ENCODE peak calls at places on chromosomes 6 and 20, in ten cellular contexts. Y, S, W, Q, E, Z, J, V, C and H are unnamed samples.

GRCh38 chr6:97133071-97133470 is 149.9 kb downstream of the MMS22L start:
- DNase-seq in Y (no peak), Z (no peak), V (peak), Q (no peak), W (no peak), E (no peak), C (no peak), J (no peak), S (peak), H (peak)

GRCh38 chr6:150900049-150900448 is 34.5 kb downstream of the MTHFD1L start:
- DNase-seq in Y (no peak), Z (no peak), C (no peak), E (no peak), V (no peak), J (no peak), W (no peak), Q (no peak), S (peak), H (peak)

GRCh38 chr6:156988276-156989158 is 211.3 kb downstream of the ARID1B start:
- DNase-seq in Q (no peak), C (no peak), Z (no peak), J (no peak), S (peak), W (no peak), Y (no peak), E (no peak), V (no peak), H (peak)

GRCh38 chr20:4987130-4987529 is 14.2 kb downstream of the SLC23A2 start:
- DNase-seq in S (no peak), Q (no peak), C (no peak), W (no peak), Y (no peak), E (no peak), Z (no peak), V (no peak), J (no peak), H (no peak)

GRCh38 chr6:106247293-106247692 is 78.3 kb downstream of the ATG5 start:
- DNase-seq in E (peak), W (no peak), V (no peak), Q (no peak), J (no peak), Y (no peak), Z (no peak), S (no peak), C (no peak), H (peak)

GRCh38 chr6:30684386-30685156 is 1.9 kb downstream of the PPP1R18 start:
- DNase-seq in C (no peak), Z (no peak), J (no peak), S (peak), Q (no peak), E (no peak), W (no peak), V (peak), Y (peak), H (peak)

GRCh38 chr6:48766349-48766748 is 655.4 kb upstream of the PTCHD4 start:
- DNase-seq in J (no peak), C (peak), Y (peak), E (peak), W (no peak), V (no peak), S (peak), Q (peak), Z (no peak), H (peak)

GRCh38 chr6:82056567-82056966 is 191.0 kb downstream of the IBTK start:
- DNase-seq in J (no peak), Y (no peak), E (no peak), C (no peak), Q (no peak), V (no peak), W (no peak), S (no peak), Z (no peak), H (no peak)

GRCh38 chr20:44615876-44616603 is 33.7 kb downstream of the PKIG start:
- DNase-seq in C (no peak), Q (no peak), W (no peak), Y (no peak), V (peak), Z (no peak), S (no peak), E (no peak), J (no peak), H (no peak)

GRCh38 chr6:72733045-72733444 is 111.2 kb downstream of the KCNQ5 start:
- DNase-seq in J (no peak), E (no peak), C (no peak), Y (no peak), W (no peak), Z (no peak), V (no peak), S (no peak), Q (no peak), H (no peak)

GRCh38 chr6:157679605-157680580 is 143.2 kb upstream of the SNX9 start:
- DNase-seq in S (no peak), E (no peak), W (no peak), Y (no peak), C (no peak), Q (no peak), V (no peak), Z (no peak), J (no peak), H (peak)

GRCh38 chr6:140548379-140548778 is 1173.9 kb upstream of the CITED2 start:
- DNase-seq in Z (no peak), J (no peak), V (no peak), Y (no peak), Q (no peak), S (no peak), E (peak), W (no peak), C (no peak), H (peak)

GRCh38 chr6:146200136-146200708 is 171.4 kb downstream of the GRM1 start:
- DNase-seq in Z (no peak), V (no peak), S (no peak), J (no peak), Q (no peak), Y (no peak), C (no peak), W (no peak), E (peak), H (peak)

GRCh38 chr6:129766959-129767728 is 57.2 kb upstream of the ARHGAP18 start:
- DNase-seq in V (peak), Y (peak), S (peak), W (peak), Z (peak), J (peak), Q (peak), E (no peak), C (peak), H (peak)

GRCh38 chr20:21514553-21515251 is 838 bp upstream of the NKX2-2 start:
- DNase-seq in Y (no peak), Q (no peak), E (no peak), C (no peak), Z (no peak), S (peak), W (no peak), V (peak), J (no peak), H (no peak)

GRCh38 chr6:7129784-7130569 is 22.2 kb downstream of the RREB1 start:
- DNase-seq in W (peak), V (no peak), Z (no peak), C (no peak), J (no peak), Q (no peak), E (no peak), S (peak), Y (peak), H (peak)

GRCh38 chr6:3324262-3324942 is 65.7 kb downstream of the PSMG4 start:
- DNase-seq in W (no peak), S (peak), Z (no peak), Y (peak), Q (no peak), V (peak), C (peak), E (peak), J (no peak), H (peak)

GRCh38 chr20:62755817-62756724 is 40.2 kb upstream of the MRGBP start:
- DNase-seq in S (no peak), E (no peak), W (no peak), V (no peak), Y (no peak), C (no peak), J (no peak), Q (no peak), Z (no peak), H (no peak)

GRCh38 chr6:110015206-110015605 is 37.1 kb downstream of the GPR6 start:
- DNase-seq in Z (no peak), J (no peak), E (no peak), C (no peak), W (no peak), Q (no peak), S (no peak), Y (no peak), V (no peak), H (no peak)

GRCh38 chr6:90610671-90611542 is 24.0 kb upstream of the MAP3K7 start:
- DNase-seq in Z (no peak), J (peak), W (peak), Y (peak), E (no peak), S (peak), Q (peak), V (peak), C (no peak), H (no peak)

GRCh38 chr20:38143646-38144554 is 21.2 kb downstream of the TGM2 start:
- DNase-seq in V (no peak), C (peak), Q (peak), E (peak), J (no peak), Y (peak), Z (no peak), S (peak), W (no peak), H (peak)

GRCh38 chr20:51420111-51420510 is 122.4 kb downstream of the NFATC2 start:
- DNase-seq in V (no peak), Q (no peak), Y (peak), J (no peak), Z (no peak), C (peak), W (no peak), S (peak), E (no peak), H (peak)

GRCh38 chr6:3884007-3884745 is 35.0 kb downstream of the FAM50B start:
- DNase-seq in Z (no peak), J (no peak), C (peak), Q (no peak), W (no peak), V (no peak), Y (peak), S (peak), E (peak), H (peak)

GRCh38 chr20:51354769-51355319 is 187.7 kb downstream of the NFATC2 start:
- DNase-seq in Y (peak), Z (no peak), S (peak), J (no peak), V (no peak), W (no peak), C (no peak), Q (no peak), E (no peak), H (peak)

GRCh38 chr6:144314003-144314485 is 28.9 kb downstream of the UTRN start:
- DNase-seq in C (no peak), S (no peak), V (no peak), E (peak), J (no peak), Y (no peak), Q (peak), W (no peak), Z (no peak), H (peak)

GRCh38 chr20:41316602-41317535 is 662 bp downstream of the ZHX3 start:
- DNase-seq in S (peak), Y (peak), V (peak), W (peak), C (no peak), Q (peak), Z (peak), E (no peak), J (peak), H (peak)

GRCh38 chr6:108336971-108337370 is 42.1 kb downstream of the AFG1L start:
- DNase-seq in S (no peak), Y (no peak), W (no peak), Z (no peak), C (no peak), J (no peak), Q (no peak), V (no peak), E (no peak), H (no peak)

GRCh38 chr20:35598899-35599775 is 16.5 kb upstream of the SPAG4 start:
- DNase-seq in Z (no peak), Q (no peak), V (no peak), J (no peak), E (no peak), S (no peak), W (no peak), C (no peak), Y (peak), H (no peak)

GRCh38 chr20:7667194-7667593 is 273.1 kb downstream of the HAO1 start:
- DNase-seq in Q (no peak), Z (no peak), S (no peak), C (no peak), W (no peak), V (no peak), Y (no peak), E (no peak), J (no peak), H (no peak)

GRCh38 chr20:25553819-25554296 is 31.5 kb downstream of the NINL start:
- DNase-seq in J (no peak), Q (no peak), Z (no peak), Y (peak), S (no peak), W (no peak), E (peak), C (no peak), V (no peak), H (peak)

GRCh38 chr20:62321521-62321948 is 18.7 kb downstream of the ADRM1 start:
- DNase-seq in Q (peak), E (no peak), S (no peak), J (no peak), W (no peak), Z (no peak), V (no peak), C (no peak), Y (peak), H (peak)

GRCh38 chr20:63863798-63864544 is 1.1 kb upstream of the TPD52L2 start:
- DNase-seq in J (peak), Z (peak), Y (peak), Q (peak), E (no peak), V (peak), C (peak), W (peak), S (peak), H (peak)

GRCh38 chr6:31304683-31305082 is 32.8 kb upstream of the HLA-C start:
- DNase-seq in Q (no peak), Z (no peak), V (no peak), W (no peak), E (no peak), J (no peak), S (peak), C (no peak), Y (no peak), H (peak)